ENCODE peak calls at places on chromosomes 7 and 10, in four cellular contexts. One of them, this sample, is unnamed.

GRCh38 chr10:119241066-119241465 is 33.7 kb downstream of the GRK5 start:
- DNase-seq in germinal center: no peak
- DNase-seq in activated gamma-delta T cell: no peak
- DNase-seq in fibroblast of the conjunctiva: no peak
- DNase-seq in this sample: no peak

GRCh38 chr7:47370461-47371042 is 211.4 kb downstream of the TNS3 start:
- DNase-seq in germinal center: no peak
- DNase-seq in activated gamma-delta T cell: no peak
- DNase-seq in fibroblast of the conjunctiva: no peak
- DNase-seq in this sample: no peak

GRCh38 chr7:88312061-88312663 is 5.5 kb upstream of the STEAP4 start:
- DNase-seq in germinal center: no peak
- DNase-seq in activated gamma-delta T cell: no peak
- DNase-seq in fibroblast of the conjunctiva: peak
- DNase-seq in this sample: peak

GRCh38 chr7:157876469-157877285 is 539.9 kb downstream of the DNAJB6 start:
- DNase-seq in germinal center: no peak
- DNase-seq in activated gamma-delta T cell: no peak
- DNase-seq in fibroblast of the conjunctiva: no peak
- DNase-seq in this sample: no peak

GRCh38 chr7:88218428-88218745 is 1.5 kb downstream of the SRI start:
- DNase-seq in germinal center: no peak
- DNase-seq in activated gamma-delta T cell: no peak
- DNase-seq in fibroblast of the conjunctiva: no peak
- DNase-seq in this sample: no peak

GRCh38 chr7:28298870-28299484 is 113.3 kb upstream of the CREB5 start:
- DNase-seq in germinal center: no peak
- DNase-seq in activated gamma-delta T cell: no peak
- DNase-seq in fibroblast of the conjunctiva: peak
- DNase-seq in this sample: no peak

GRCh38 chr10:47441973-47442750 is 41.8 kb downstream of the ANXA8 start:
- DNase-seq in germinal center: no peak
- DNase-seq in activated gamma-delta T cell: no peak
- DNase-seq in fibroblast of the conjunctiva: no peak
- DNase-seq in this sample: no peak

GRCh38 chr10:30028006-30028441 is 31.4 kb downstream of the JCAD start:
- DNase-seq in germinal center: no peak
- DNase-seq in activated gamma-delta T cell: no peak
- DNase-seq in fibroblast of the conjunctiva: peak
- DNase-seq in this sample: peak

GRCh38 chr7:150340024-150340749 is 1.2 kb downstream of the RARRES2 start:
- DNase-seq in germinal center: no peak
- DNase-seq in activated gamma-delta T cell: no peak
- DNase-seq in fibroblast of the conjunctiva: no peak
- DNase-seq in this sample: no peak

GRCh38 chr7:12146813-12147212 is 64.3 kb upstream of the TMEM106B start:
- DNase-seq in germinal center: no peak
- DNase-seq in activated gamma-delta T cell: no peak
- DNase-seq in fibroblast of the conjunctiva: no peak
- DNase-seq in this sample: no peak

GRCh38 chr10:104300002-104300735 is 31.2 kb downstream of the GSTO2 start:
- DNase-seq in germinal center: no peak
- DNase-seq in activated gamma-delta T cell: no peak
- DNase-seq in fibroblast of the conjunctiva: peak
- DNase-seq in this sample: no peak